ENCODE peak calls at places on chromosomes 12 and 14, in ten cellular contexts. K is stimulated activated naive B cell treated with anti-CD40 and anti-IgM and Interleukin-4, amounts not matched to agents 10 μg/mL and 1 μg/mL and 100 μg/mL, for 72 hours; W is kidney; H is activated naive CD4-positive, alpha-beta T cell treated with Interleukin-2 at 50 U/mL for 16 hours; S is fibroblast of pulmonary artery; U is M059J; I is T-helper 1 cell; Z is T-cell; Y is head of caudate nucleus; T is anterior cingulate cortex. E is an unnamed sample.

GRCh38 chr14:59055439-59056045 is 132.9 kb upstream of the DAAM1 start:
- DNase-seq in I (peak; percentile 8), W (no peak), Z (no peak), U (peak; percentile 60), T (no peak), K (no peak), H (no peak), S (peak; percentile 76), Y (peak; percentile 77), E (peak; percentile 7)

GRCh38 chr12:46390881-46391280 is 18.3 kb upstream of the SLC38A2 start:
- DNase-seq in K (no peak), S (no peak), Z (no peak), T (no peak), H (no peak), Y (no peak), U (no peak), W (no peak), I (no peak), E (no peak)

GRCh38 chr12:50207424-50207823 is 40.3 kb upstream of the CERS5 start:
- DNase-seq in Z (no peak), H (no peak), S (no peak), I (no peak), K (no peak), W (no peak), Y (no peak), U (no peak), T (no peak), E (no peak)

GRCh38 chr14:69363964-69364363 is 34.1 kb downstream of the ERH start:
- DNase-seq in Y (peak; percentile 36), Z (no peak), W (no peak), H (no peak), S (no peak), T (no peak), K (no peak), U (no peak), I (no peak), E (no peak)

GRCh38 chr12:51342416-51342815 is 4.1 kb downstream of the CELA1 start:
- DNase-seq in S (no peak), W (no peak), I (no peak), K (no peak), Y (no peak), Z (no peak), T (no peak), U (no peak), H (no peak), E (no peak)

GRCh38 chr12:93025145-93026103 is 96.3 kb upstream of the EEA1 start:
- DNase-seq in I (no peak), T (no peak), K (peak; percentile 4), W (no peak), U (peak; percentile 64), H (no peak), Z (no peak), Y (no peak), S (peak; percentile 87), E (peak; percentile 63)

GRCh38 chr12:85065816-85066482 is 29.8 kb downstream of the LRRIQ1 start:
- DNase-seq in Z (no peak), K (no peak), Y (no peak), H (no peak), I (no peak), S (no peak), T (no peak), W (no peak), U (no peak), E (no peak)

GRCh38 chr12:127650626-127651025 is 616.3 kb upstream of the TMEM132C start:
- DNase-seq in T (no peak), Y (no peak), Z (no peak), U (peak; percentile 87), K (no peak), I (no peak), S (no peak), W (no peak), H (no peak), E (no peak)

GRCh38 chr14:51855234-51855633 is 5.2 kb upstream of the GNG2 start:
- DNase-seq in W (no peak), I (no peak), Y (no peak), K (no peak), U (peak; percentile 27), S (no peak), H (no peak), T (no peak), Z (no peak), E (no peak)

GRCh38 chr12:126182619-126183236 is 1117.5 kb downstream of the AACS start:
- DNase-seq in I (no peak), T (no peak), S (peak; percentile 85), Y (no peak), W (no peak), U (no peak), Z (no peak), K (no peak), H (no peak), E (no peak)

E was measured in GM12878.